ENCODE peak calls at places on chromosome 13, in eight cellular contexts. Z is stimulated activated naive CD8-positive, alpha-beta T cell treated with anti-CD3 and anti-CD28 coated beads, Interleukin-15, amount 100 ng/mL, for 72 hours; L is cardiac fibroblast; T is effector CD4-positive, alpha-beta T cell; C is pancreas; B is type B pancreatic cell; U is NCI-H1417; Y is stimulated activated CD8-positive, alpha-beta memory T cell treated with anti-CD3 and anti-CD28 coated beads, Interleukin-4, amount 100 ng/mL, for 48 hours. W is an unnamed sample.

GRCh38 chr13:74662895-74663294 is 528.7 kb upstream of the KLF12 start:
- DNase-seq in Z (no peak), L (peak; percentile 50), T (no peak), C (no peak), B (no peak), U (no peak), Y (no peak), W (no peak)

GRCh38 chr13:98269386-98269785 is 92.3 kb upstream of the RNF113B start:
- DNase-seq in Z (no peak), L (no peak), T (no peak), C (no peak), B (no peak), U (no peak), Y (no peak), W (no peak)

GRCh38 chr13:105969761-105970160 is 565.7 kb downstream of the EFNB2 start:
- DNase-seq in Z (no peak), L (no peak), T (no peak), C (no peak), B (no peak), U (no peak), Y (no peak), W (peak; percentile 82)

GRCh38 chr13:92500192-92500591 is 726.4 kb upstream of the GPC6 start:
- DNase-seq in Z (no peak), L (no peak), T (no peak), C (no peak), B (no peak), U (no peak), Y (no peak), W (no peak)

GRCh38 chr13:24130134-24130792 is 30.3 kb upstream of the SPATA13 start:
- DNase-seq in Z (no peak), L (no peak), T (no peak), C (no peak), B (no peak), U (peak; percentile 2), Y (no peak), W (no peak)

GRCh38 chr13:102847272-102848234 is 1.7 kb downstream of the ERCC5 start:
- DNase-seq in Z (no peak), L (peak; percentile 70), T (no peak), C (no peak), B (no peak), U (peak; percentile 65), Y (no peak), W (no peak)

GRCh38 chr13:30429721-30430694 is 7.7 kb downstream of the UBE2L5 start:
- DNase-seq in Z (no peak), L (peak; percentile 76), T (no peak), C (no peak), B (no peak), U (no peak), Y (no peak), W (peak; percentile 85)

GRCh38 chr13:67228909-67229308 is 1.2 kb downstream of the PCDH9 start:
- DNase-seq in Z (no peak), L (peak; percentile 31), T (no peak), C (no peak), B (no peak), U (peak; percentile 73), Y (no peak), W (no peak)

GRCh38 chr13:41315466-41316047 is 4.5 kb downstream of the NAA16 start:
- DNase-seq in Z (no peak), L (peak; percentile 18), T (no peak), C (no peak), B (no peak), U (no peak), Y (no peak), W (no peak)

GRCh38 chr13:32984857-32985626 is 31.2 kb upstream of the KL start:
- DNase-seq in Z (no peak), L (no peak), T (no peak), C (no peak), B (no peak), U (peak; percentile 95), Y (no peak), W (peak; percentile 38)

GRCh38 chr13:90938848-90939247 is 408.6 kb upstream of the MIR17HG start:
- DNase-seq in Z (no peak), L (no peak), T (no peak), C (no peak), B (no peak), U (no peak), Y (no peak), W (no peak)

GRCh38 chr13:95233026-95233635 is 68.1 kb downstream of the ABCC4 start:
- DNase-seq in Z (no peak), L (no peak), T (no peak), C (no peak), B (no peak), U (peak; percentile 91), Y (no peak), W (no peak)

GRCh38 chr13:19053561-19053960 is 128.1 kb downstream of the TUBA3C start:
- DNase-seq in Z (no peak), L (no peak), T (no peak), C (no peak), B (no peak), U (no peak), Y (no peak), W (no peak)

GRCh38 chr13:29573190-29573589 is 22.3 kb downstream of the SLC7A1 start:
- DNase-seq in Z (no peak), L (peak; percentile 42), T (no peak), C (peak; percentile 72), B (no peak), U (peak; percentile 21), Y (no peak), W (no peak)

GRCh38 chr13:70080030-70080429 is 27.6 kb upstream of the ATXN8OS start:
- DNase-seq in Z (no peak), L (no peak), T (no peak), C (no peak), B (no peak), U (no peak), Y (no peak), W (no peak)

GRCh38 chr13:79197933-79198332 is 208.1 kb downstream of the RBM26 start:
- DNase-seq in Z (no peak), L (no peak), T (no peak), C (no peak), B (no peak), U (no peak), Y (no peak), W (no peak)

GRCh38 chr13:41544824-41545707 is 87.7 kb downstream of the RGCC start:
- DNase-seq in Z (no peak), L (no peak), T (no peak), C (no peak), B (no peak), U (no peak), Y (no peak), W (peak; percentile 38)

GRCh38 chr13:84137292-84137691 is 255.0 kb upstream of the SLITRK1 start:
- DNase-seq in Z (peak; percentile 43), L (no peak), T (peak; percentile 17), C (no peak), B (no peak), U (no peak), Y (peak; percentile 49), W (no peak)

GRCh38 chr13:88085036-88085435 is 413.9 kb downstream of the SLITRK5 start:
- DNase-seq in Z (no peak), L (no peak), T (no peak), C (no peak), B (no peak), U (no peak), Y (no peak), W (no peak)

GRCh38 chr13:112781881-112782361 is 92.1 kb downstream of the ATP11A start:
- DNase-seq in Z (no peak), L (peak; percentile 34), T (no peak), C (no peak), B (peak; percentile 58), U (peak; percentile 35), Y (no peak), W (no peak)

GRCh38 chr13:51221108-51221507 is 1.1 kb upstream of the FAM124A start:
- DNase-seq in Z (no peak), L (no peak), T (no peak), C (no peak), B (no peak), U (peak; percentile 30), Y (no peak), W (no peak)

GRCh38 chr13:82681535-82681934 is 1200.7 kb downstream of the SLITRK1 start:
- DNase-seq in Z (no peak), L (no peak), T (no peak), C (no peak), B (no peak), U (peak; percentile 75), Y (no peak), W (no peak)

GRCh38 chr13:107216046-107216715 is 648.2 kb upstream of the ARGLU1 start:
- DNase-seq in Z (no peak), L (no peak), T (no peak), C (no peak), B (no peak), U (peak; percentile 35), Y (no peak), W (no peak)

GRCh38 chr13:46831588-46832194 is 34.7 kb upstream of the ESD start:
- DNase-seq in Z (peak; percentile 17), L (peak; percentile 71), T (peak; percentile 14), C (no peak), B (no peak), U (peak; percentile 66), Y (peak; percentile 62), W (no peak)

GRCh38 chr13:24233351-24233901 is 72.9 kb downstream of the SPATA13 start:
- DNase-seq in Z (no peak), L (peak; percentile 70), T (no peak), C (no peak), B (no peak), U (no peak), Y (no peak), W (no peak)

GRCh38 chr13:31048521-31048920 is 113.2 kb downstream of the HSPH1 start:
- DNase-seq in Z (no peak), L (peak; percentile 32), T (no peak), C (no peak), B (no peak), U (no peak), Y (no peak), W (peak; percentile 17)

GRCh38 chr13:97307882-97308624 is 85.9 kb downstream of the MBNL2 start:
- DNase-seq in Z (no peak), L (peak; percentile 58), T (no peak), C (no peak), B (no peak), U (peak; percentile 22), Y (no peak), W (peak; percentile 46)

GRCh38 chr13:41654800-41655199 is 197.4 kb downstream of the RGCC start:
- DNase-seq in Z (no peak), L (no peak), T (no peak), C (no peak), B (no peak), U (no peak), Y (no peak), W (no peak)

GRCh38 chr13:102682727-102683126 is 12.1 kb downstream of the METTL21C start:
- DNase-seq in Z (no peak), L (no peak), T (no peak), C (no peak), B (no peak), U (no peak), Y (no peak), W (no peak)

GRCh38 chr13:59691501-59692066 is 472.1 kb downstream of the DIAPH3 start:
- DNase-seq in Z (no peak), L (no peak), T (no peak), C (no peak), B (no peak), U (no peak), Y (no peak), W (no peak)

GRCh38 chr13:99228737-99229691 is 28.4 kb downstream of the UBAC2 start:
- DNase-seq in Z (no peak), L (peak; percentile 21), T (no peak), C (no peak), B (no peak), U (no peak), Y (no peak), W (no peak)

GRCh38 chr13:95231393-95231792 is 69.9 kb downstream of the ABCC4 start:
- DNase-seq in Z (no peak), L (no peak), T (no peak), C (no peak), B (no peak), U (no peak), Y (no peak), W (no peak)

GRCh38 chr13:79037197-79037596 is 368.9 kb downstream of the RBM26 start:
- DNase-seq in Z (no peak), L (no peak), T (no peak), C (no peak), B (no peak), U (no peak), Y (no peak), W (no peak)

GRCh38 chr13:32538234-32538620 is 368 bp downstream of the N4BP2L2 start:
- DNase-seq in Z (no peak), L (peak; percentile 51), T (no peak), C (no peak), B (no peak), U (no peak), Y (peak; percentile 71), W (peak; percentile 48)